ENCODE peak calls at places on chromosomes 12 and 14, in seven cellular contexts. C, A, U, B, N, Y and E are unnamed samples.

GRCh38 chr12:42091769-42092168 is 52.9 kb downstream of the GXYLT1 start:
- DNase-seq in C (no peak), A (no peak), U (no peak), B (no peak), N (peak), Y (no peak), E (no peak)

GRCh38 chr14:94009767-94010166 is 12.7 kb downstream of the CCDC197 start:
- DNase-seq in C (no peak), A (no peak), U (peak), B (peak), N (peak), Y (no peak), E (no peak)

GRCh38 chr14:61812347-61813100 is 50.3 kb downstream of the SNAPC1 start:
- DNase-seq in C (peak), A (no peak), U (no peak), B (no peak), N (peak), Y (peak), E (no peak)

GRCh38 chr12:10562306-10562933 is 51.0 kb downstream of the MAGOHB start:
- DNase-seq in C (no peak), A (no peak), U (peak), B (peak), N (peak), Y (no peak), E (no peak)

GRCh38 chr12:89980236-89980635 is 271.6 kb upstream of the ATP2B1 start:
- DNase-seq in C (no peak), A (no peak), U (peak), B (no peak), N (peak), Y (no peak), E (no peak)

GRCh38 chr12:42172811-42173210 is 28.1 kb upstream of the GXYLT1 start:
- DNase-seq in C (no peak), A (no peak), U (no peak), B (no peak), N (no peak), Y (no peak), E (no peak)

GRCh38 chr12:97482153-97482693 is 19.6 kb downstream of the RMST start:
- DNase-seq in C (no peak), A (no peak), U (no peak), B (no peak), N (no peak), Y (no peak), E (no peak)

GRCh38 chr14:81559385-81559784 is 25.7 kb upstream of the SEL1L start:
- DNase-seq in C (no peak), A (no peak), U (no peak), B (no peak), N (no peak), Y (no peak), E (no peak)

GRCh38 chr12:93979189-93979588 is 169.2 kb upstream of the PLXNC1 start:
- DNase-seq in C (no peak), A (no peak), U (no peak), B (peak), N (peak), Y (no peak), E (no peak)

GRCh38 chr14:80150301-80150700 is 61.0 kb downstream of the DIO2 start:
- DNase-seq in C (no peak), A (no peak), U (no peak), B (no peak), N (peak), Y (no peak), E (no peak)

GRCh38 chr12:131827961-131828534 is at the start of gene MMP17:
- DNase-seq in C (peak), A (no peak), U (peak), B (peak), N (peak), Y (peak), E (peak)

GRCh38 chr14:42130809-42131208 is 524.1 kb downstream of the LRFN5 start:
- DNase-seq in C (no peak), A (no peak), U (no peak), B (no peak), N (no peak), Y (no peak), E (no peak)

GRCh38 chr14:78637489-78637888 is 467.3 kb downstream of the NRXN3 start:
- DNase-seq in C (no peak), A (no peak), U (no peak), B (no peak), N (no peak), Y (no peak), E (no peak)

GRCh38 chr12:82873309-82873708 is 186.6 kb downstream of the TMTC2 start:
- DNase-seq in C (no peak), A (no peak), U (no peak), B (no peak), N (no peak), Y (no peak), E (no peak)

GRCh38 chr12:111788178-111788654 is 21.5 kb downstream of the ALDH2 start:
- DNase-seq in C (peak), A (no peak), U (peak), B (peak), N (no peak), Y (peak), E (no peak)

GRCh38 chr14:29937116-29937515 is 9.5 kb upstream of the PRKD1 start:
- DNase-seq in C (no peak), A (no peak), U (peak), B (no peak), N (peak), Y (no peak), E (no peak)

GRCh38 chr12:26768611-26769603 is 64.1 kb downstream of the ITPR2 start:
- DNase-seq in C (no peak), A (no peak), U (no peak), B (peak), N (no peak), Y (no peak), E (no peak)

GRCh38 chr12:29176951-29177350 is 27.9 kb downstream of the FAR2 start:
- DNase-seq in C (no peak), A (no peak), U (peak), B (no peak), N (no peak), Y (no peak), E (no peak)

GRCh38 chr14:99522457-99522891 is 41.3 kb downstream of the CCNK start:
- DNase-seq in C (peak), A (no peak), U (peak), B (no peak), N (peak), Y (peak), E (no peak)

GRCh38 chr12:119208626-119209061 is 29.9 kb downstream of the HSPB8 start:
- DNase-seq in C (peak), A (peak), U (peak), B (no peak), N (peak), Y (peak), E (peak)

GRCh38 chr12:40152783-40153383 is 47.0 kb upstream of the SLC2A13 start:
- DNase-seq in C (peak), A (peak), U (peak), B (peak), N (peak), Y (no peak), E (peak)

GRCh38 chr12:89862511-89863331 is 154.1 kb upstream of the ATP2B1 start:
- DNase-seq in C (no peak), A (no peak), U (peak), B (peak), N (no peak), Y (no peak), E (no peak)

GRCh38 chr14:23530360-23531055 is 21.1 kb downstream of the ZFHX2 start:
- DNase-seq in C (peak), A (no peak), U (no peak), B (no peak), N (no peak), Y (no peak), E (no peak)

GRCh38 chr12:117489671-117490070 is 128.2 kb upstream of the NOS1 start:
- DNase-seq in C (no peak), A (no peak), U (peak), B (no peak), N (peak), Y (peak), E (no peak)

GRCh38 chr14:104984056-104984894 is 1.3 kb upstream of the CLBA1 start:
- DNase-seq in C (no peak), A (no peak), U (no peak), B (no peak), N (no peak), Y (no peak), E (no peak)

GRCh38 chr12:110200124-110200417 is 75.9 kb downstream of the IFT81 start:
- DNase-seq in C (no peak), A (no peak), U (no peak), B (no peak), N (peak), Y (no peak), E (no peak)

GRCh38 chr14:69312608-69313007 is 52.6 kb downstream of the GALNT16 start:
- DNase-seq in C (no peak), A (no peak), U (no peak), B (no peak), N (no peak), Y (no peak), E (peak)

GRCh38 chr12:12585115-12585862 is 22.6 kb upstream of the DUSP16 start:
- DNase-seq in C (no peak), A (no peak), U (no peak), B (no peak), N (peak), Y (no peak), E (no peak)

DNA sequence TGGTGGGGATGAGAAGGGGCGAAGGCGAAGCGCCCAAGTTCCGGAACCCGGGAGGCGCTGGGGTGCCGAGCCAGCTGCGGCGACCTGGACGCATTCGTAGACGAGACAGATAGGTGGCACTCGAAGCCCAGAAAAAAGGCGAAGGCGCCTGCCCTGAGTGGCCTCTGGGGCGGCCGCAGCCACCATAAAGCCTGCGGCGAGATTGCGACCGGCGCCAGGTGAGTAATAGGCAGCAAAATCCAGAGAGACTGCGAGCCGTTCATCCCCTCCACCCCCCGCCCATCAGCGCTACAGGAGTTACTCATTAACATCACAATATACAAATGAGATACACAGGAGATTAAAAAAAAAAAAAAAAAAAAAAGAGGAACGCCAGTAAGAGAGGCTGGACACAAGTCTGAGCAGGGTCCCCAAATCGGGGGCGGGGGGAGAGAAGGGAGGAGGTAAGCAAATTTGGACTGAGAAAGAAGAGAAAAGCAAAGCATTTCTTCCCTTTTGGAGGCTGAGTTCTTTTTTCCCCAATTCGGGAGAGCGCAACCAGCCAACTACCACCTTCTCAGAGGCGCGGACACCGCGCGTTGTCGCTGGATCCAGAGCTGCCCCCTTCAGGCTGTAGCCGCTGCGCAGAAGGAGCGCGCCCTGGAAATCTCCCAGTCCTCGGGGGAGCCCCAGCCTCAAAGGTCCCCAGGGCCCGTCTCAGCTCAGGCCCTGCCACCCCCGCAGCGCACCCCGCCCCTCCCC is 15.7 kb downstream of the TBX3 start:
- DNase-seq in C (peak), A (peak), U (peak), B (peak), N (peak), Y (peak), E (peak)
- H3K4me3 ChIP-seq in C (peak), A (peak), U (peak), B (no peak), N (peak), Y (peak), E (no peak)

DNA sequence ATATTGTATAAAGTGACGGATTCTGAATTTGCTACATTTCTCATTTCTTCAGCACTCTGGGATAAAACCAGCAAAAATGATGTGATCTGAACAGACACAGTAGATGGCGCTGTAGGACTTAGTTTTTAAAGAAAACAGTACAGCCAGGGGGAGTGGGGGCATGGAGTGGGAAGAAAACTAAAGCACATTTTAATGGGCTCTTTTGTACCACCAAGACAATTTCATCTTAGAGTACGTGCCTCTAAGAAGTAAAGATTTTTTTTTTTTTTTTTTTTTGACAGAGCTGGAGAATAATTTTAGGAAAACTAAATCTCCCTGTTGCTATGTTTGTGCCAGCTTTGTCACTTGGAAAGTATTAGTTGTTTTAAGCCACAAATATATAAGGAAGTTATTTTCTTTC is 124.4 kb downstream of the RAD51B start:
- DNase-seq in C (peak), A (peak), U (peak), B (peak), N (peak), Y (no peak), E (peak)
- TF ChIP-seq CTCF in C (peak), A (peak), U (peak), B (peak), N (peak), Y (peak), E (no peak)

DNA sequence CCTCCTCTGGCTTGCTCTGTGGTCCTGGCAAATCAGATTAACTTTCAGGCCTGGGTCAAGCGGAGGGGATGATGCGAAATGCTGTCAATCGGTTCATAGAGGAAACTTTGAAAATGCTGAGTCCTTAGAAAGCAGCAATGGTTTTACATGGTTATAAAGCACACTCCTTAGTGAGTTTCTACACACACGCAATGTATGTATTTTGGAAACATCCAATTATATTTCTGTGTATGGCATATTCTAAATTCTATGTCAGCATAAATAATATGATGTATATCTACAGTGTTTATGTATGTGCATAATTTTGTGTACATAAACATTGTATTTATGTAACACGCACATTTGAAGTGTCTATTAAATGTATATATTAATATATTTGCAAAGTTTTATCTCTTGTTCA is 118.0 kb upstream of the ARID2 start:
- DNase-seq in C (no peak), A (no peak), U (no peak), B (no peak), N (no peak), Y (no peak), E (no peak)
- H3K4me3 ChIP-seq in C (no peak), A (peak), U (no peak), B (no peak), N (no peak), Y (peak), E (no peak)

GRCh38 chr12:51846911-51847829 is 1.3 kb downstream of the FIGNL2 start:
- DNase-seq in C (peak), A (no peak), U (no peak), B (no peak), N (peak), Y (peak), E (peak)

GRCh38 chr12:51850081-51850932 is 1.8 kb upstream of the FIGNL2 start:
- DNase-seq in C (no peak), A (no peak), U (no peak), B (no peak), N (no peak), Y (no peak), E (no peak)

GRCh38 chr12:51847830-51848727 is at the start of gene FIGNL2:
- DNase-seq in C (peak), A (no peak), U (no peak), B (no peak), N (peak), Y (peak), E (no peak)

GRCh38 chr12:51850933-51851244 is 2.4 kb upstream of the FIGNL2 start:
- DNase-seq in C (no peak), A (no peak), U (no peak), B (no peak), N (no peak), Y (no peak), E (no peak)

GRCh38 chr12:51848843-51849735 is 571 bp upstream of the FIGNL2 start:
- DNase-seq in C (peak), A (no peak), U (no peak), B (no peak), N (no peak), Y (peak), E (no peak)
- TF ChIP-seq CTCF in C (no peak), A (peak), U (no peak), B (no peak), N (no peak), Y (no peak), E (no peak)